ENCODE peak calls at places on chromosomes 1 and 21, in six cellular contexts. G is retina, K is uterus, Q is GM23338, X is hepatocyte, E is T-cell. N is an unnamed sample.

GRCh38 chr1:94821636-94822305 is 1.6 kb downstream of the SLC44A3 start:
- DNase-seq in G (peak), E (no peak), K (no peak), Q (no peak), X (peak), N (no peak)

GRCh38 chr1:213087911-213088310 is 36.9 kb downstream of the RPS6KC1 start:
- DNase-seq in Q (no peak), X (no peak), G (no peak), K (no peak), E (no peak), N (no peak)

GRCh38 chr1:169513208-169513607 is 27.5 kb upstream of the SLC19A2 start:
- DNase-seq in X (no peak), E (no peak), K (no peak), G (no peak), Q (no peak), N (no peak)

GRCh38 chr1:85258536-85259117 is 835 bp downstream of the C1orf52 start:
- DNase-seq in X (no peak), G (peak), E (no peak), Q (no peak), K (no peak), N (no peak)

GRCh38 chr1:40450491-40451237 is 388 bp downstream of the ZFP69B start:
- DNase-seq in E (peak), Q (peak), K (peak), X (peak), G (no peak), N (no peak)

GRCh38 chr1:62962794-62963776 is 179.2 kb downstream of the ATG4C start:
- DNase-seq in X (peak), K (no peak), Q (peak), G (peak), E (no peak), N (no peak)

GRCh38 chr1:3000671-3001470 is 20.4 kb upstream of the ACTRT2 start:
- DNase-seq in G (no peak), Q (no peak), E (no peak), X (no peak), K (no peak), N (no peak)

GRCh38 chr1:13863701-13864100 is 163.7 kb downstream of the PRDM2 start:
- DNase-seq in E (no peak), X (no peak), K (no peak), Q (no peak), G (no peak), N (no peak)

GRCh38 chr1:19083081-19083480 is 126.6 kb upstream of the IFFO2 start:
- DNase-seq in Q (no peak), E (no peak), K (no peak), G (no peak), X (no peak), N (no peak)

GRCh38 chr1:7298749-7299151 is 472.3 kb upstream of the VAMP3 start:
- DNase-seq in K (no peak), E (no peak), Q (no peak), X (no peak), G (no peak), N (peak)

GRCh38 chr21:43893536-43894205 is 28.6 kb downstream of the AGPAT3 start:
- DNase-seq in X (no peak), E (no peak), K (no peak), G (no peak), Q (no peak), N (no peak)

GRCh38 chr1:28737245-28738137 is 751 bp downstream of the YTHDF2 start:
- DNase-seq in Q (peak), G (peak), K (peak), E (peak), X (peak), N (peak)

GRCh38 chr1:27205819-27206218 is 28.6 kb upstream of the WDTC1 start:
- DNase-seq in G (no peak), E (no peak), K (no peak), X (no peak), Q (no peak), N (no peak)

GRCh38 chr1:74368335-74368734 is 133.1 kb downstream of the TNNI3K start:
- DNase-seq in X (no peak), G (no peak), K (no peak), E (no peak), Q (peak), N (no peak)

GRCh38 chr1:89812992-89813391 is 7.8 kb upstream of the LRRC8D start:
- DNase-seq in Q (no peak), G (no peak), K (peak), X (peak), E (no peak), N (no peak)

GRCh38 chr1:214402583-214403216 is 121.7 kb downstream of the SMYD2 start:
- DNase-seq in G (no peak), X (no peak), Q (no peak), K (no peak), E (no peak), N (no peak)

GRCh38 chr1:1109743-1110142 is 6.1 kb downstream of the C1orf159 start:
- DNase-seq in E (no peak), Q (no peak), K (no peak), X (no peak), G (no peak), N (no peak)

GRCh38 chr1:68409426-68409825 is 40.3 kb downstream of the RPE65 start:
- DNase-seq in Q (no peak), G (no peak), X (no peak), K (no peak), E (no peak), N (no peak)

GRCh38 chr1:200179126-200179780 is 151.7 kb downstream of the NR5A2 start:
- DNase-seq in E (no peak), K (no peak), G (no peak), X (no peak), Q (no peak), N (no peak)

GRCh38 chr1:18332626-18333025 is 148.1 kb upstream of the KLHDC7A start:
- DNase-seq in E (no peak), G (no peak), K (no peak), Q (no peak), X (no peak), N (no peak)

GRCh38 chr1:14304381-14304865 is 294.1 kb upstream of the KAZN start:
- DNase-seq in Q (no peak), G (no peak), X (peak), E (no peak), K (no peak), N (no peak)

GRCh38 chr1:221695346-221695745 is 46.5 kb downstream of the DUSP10 start:
- DNase-seq in G (no peak), Q (no peak), E (no peak), K (no peak), X (no peak), N (no peak)

N was measured in lower leg skin.